ENCODE peak calls at places on chromosome 9, in seven cellular contexts. G, P, S, X, Z, J and M are unnamed samples.

GRCh38 chr9:134258828-134259546 is 67.3 kb upstream of the RXRA start:
- DNase-seq in G (no peak), P (no peak), J (no peak), S (no peak), Z (no peak), X (no peak), M (no peak)

GRCh38 chr9:134064711-134065110 is 3.1 kb downstream of the BRD3 start:
- DNase-seq in P (no peak), X (peak; percentile 43), Z (no peak), J (no peak), G (no peak), S (peak; percentile 60), M (no peak)

GRCh38 chr9:124776952-124777645 is at the start of gene OLFML2A:
- DNase-seq in G (no peak), Z (no peak), S (peak; percentile 67), J (peak; percentile 73), P (peak; percentile 16), X (peak; percentile 74), M (no peak)

GRCh38 chr9:131728961-131729360 is 10.9 kb downstream of the RAPGEF1 start:
- DNase-seq in Z (no peak), G (peak; percentile 50), S (no peak), P (peak; percentile 71), X (no peak), J (no peak), M (no peak)

GRCh38 chr9:125878241-125878640 is 131.1 kb downstream of the PBX3 start:
- DNase-seq in J (no peak), S (no peak), P (no peak), Z (no peak), X (peak; percentile 28), G (peak; percentile 44), M (peak; percentile 52)

GRCh38 chr9:116687762-116688160 is 656 bp downstream of the TRIM32 start:
- DNase-seq in S (no peak), J (no peak), P (no peak), X (peak; percentile 28), Z (no peak), G (no peak), M (no peak)

GRCh38 chr9:137083418-137084004 is 3.3 kb upstream of the MAN1B1 start:
- DNase-seq in Z (no peak), P (peak; percentile 51), G (no peak), J (peak; percentile 76), X (no peak), S (peak; percentile 61), M (no peak)

GRCh38 chr9:83596899-83597504 is 25.9 kb upstream of the IDNK start:
- DNase-seq in P (peak; percentile 39), S (no peak), G (peak; percentile 29), Z (no peak), X (peak; percentile 84), J (peak; percentile 31), M (peak; percentile 8)

GRCh38 chr9:17839744-17840143 is 260.9 kb downstream of the SH3GL2 start:
- DNase-seq in Z (no peak), X (no peak), J (no peak), P (no peak), G (no peak), S (no peak), M (no peak)

GRCh38 chr9:93127395-93127911 is 6.6 kb downstream of the NINJ1 start:
- DNase-seq in X (no peak), Z (no peak), P (no peak), G (no peak), J (peak; percentile 14), S (peak; percentile 83), M (no peak)

GRCh38 chr9:132407196-132407595 is 556 bp upstream of the TTF1 start:
- DNase-seq in S (no peak), P (no peak), Z (no peak), J (no peak), G (no peak), X (no peak), M (no peak)

GRCh38 chr9:83649080-83649479 is 26.1 kb downstream of the IDNK start:
- DNase-seq in G (peak; percentile 30), S (peak; percentile 82), P (peak; percentile 68), X (peak; percentile 84), Z (peak; percentile 56), J (peak; percentile 34), M (peak; percentile 20)

GRCh38 chr9:76531231-76531775 is 72.3 kb downstream of the GCNT1 start:
- DNase-seq in G (no peak), Z (no peak), X (no peak), S (no peak), J (no peak), P (no peak), M (no peak)

GRCh38 chr9:13427587-13427986 is 148.1 kb upstream of the MPDZ start:
- DNase-seq in J (no peak), S (no peak), Z (no peak), X (peak; percentile 54), P (no peak), G (peak; percentile 81), M (peak; percentile 61)

GRCh38 chr9:31210982-31211570 is 1173.4 kb upstream of the ACO1 start:
- DNase-seq in Z (peak; percentile 1), X (peak; percentile 25), J (no peak), P (peak; percentile 15), S (peak; percentile 48), G (no peak), M (peak; percentile 41)

GRCh38 chr9:88237454-88238280 is 99.4 kb upstream of the SPATA31C2 start:
- DNase-seq in X (no peak), J (no peak), Z (no peak), S (no peak), G (no peak), P (no peak), M (no peak)

GRCh38 chr9:93642961-93643360 is 66.6 kb downstream of the PHF2 start:
- DNase-seq in Z (no peak), J (no peak), G (no peak), P (no peak), S (peak; percentile 13), X (no peak), M (no peak)

GRCh38 chr9:34437006-34437925 is 21.1 kb downstream of the FAM219A start:
- DNase-seq in Z (peak; percentile 50), S (no peak), J (no peak), G (peak; percentile 88), P (peak; percentile 62), X (peak; percentile 95), M (peak; percentile 53)

GRCh38 chr9:95188459-95188858 is 129.1 kb downstream of the FANCC start:
- DNase-seq in X (no peak), J (no peak), G (no peak), S (no peak), P (no peak), Z (no peak), M (no peak)

GRCh38 chr9:132670816-132671371 is 630 bp downstream of the GTF3C4 start:
- DNase-seq in S (peak; percentile 66), X (peak; percentile 80), J (no peak), G (no peak), Z (peak; percentile 35), P (peak; percentile 50), M (no peak)

GRCh38 chr9:87206064-87206661 is 258.9 kb upstream of the GAS1 start:
- DNase-seq in X (no peak), P (no peak), G (no peak), S (no peak), J (no peak), Z (no peak), M (no peak)

GRCh38 chr9:18710089-18710488 is 236.1 kb downstream of the ADAMTSL1 start:
- DNase-seq in S (no peak), Z (no peak), P (no peak), G (no peak), X (no peak), J (no peak), M (no peak)

GRCh38 chr9:33475357-33475756 is 1.6 kb upstream of the NOL6 start:
- DNase-seq in X (no peak), G (no peak), P (no peak), S (no peak), Z (no peak), J (no peak), M (no peak)

GRCh38 chr9:70600479-70600878 is 186.0 kb upstream of the KLF9 start:
- DNase-seq in S (no peak), G (no peak), Z (no peak), P (no peak), J (no peak), X (no peak), M (no peak)

GRCh38 chr9:120920495-120921178 is 6.0 kb downstream of the TRAF1 start:
- DNase-seq in Z (no peak), S (no peak), P (no peak), J (no peak), G (no peak), X (no peak), M (no peak)